ENCODE peak calls at places on chromosomes 7 and 10, in ten cellular contexts. P is right lobe of liver, U is heart left ventricle, G is testis, J is esophagus squamous epithelium, K is adrenal gland, F is HCT116, L is breast epithelium, X is GM12878, Y is tibial nerve. M is an unnamed sample.

GRCh38 chr10:12337407-12337806 is 11.9 kb upstream of the CAMK1D start:
- DNase-seq in P (no peak), U (no peak), G (no peak), J (no peak), K (no peak), F (no peak), L (no peak), X (no peak), Y (no peak), M (no peak)

GRCh38 chr7:121275204-121275603 is 53.6 kb upstream of the WNT16 start:
- DNase-seq in P (peak), U (no peak), G (no peak), J (no peak), K (no peak), F (no peak), L (no peak), X (no peak), Y (no peak), M (no peak)

GRCh38 chr10:10598297-10598696 is 419.4 kb upstream of the CELF2 start:
- DNase-seq in P (no peak), U (no peak), G (no peak), J (no peak), K (no peak), F (no peak), L (no peak), X (no peak), Y (no peak), M (no peak)

GRCh38 chr7:44072364-44073231 is 7.2 kb upstream of the PGAM2 start:
- DNase-seq in P (peak), U (peak), G (peak), J (no peak), K (peak), F (peak), L (peak), X (no peak), Y (peak), M (peak)

GRCh38 chr10:29479081-29479917 is 155.5 kb downstream of the SVIL start:
- DNase-seq in P (no peak), U (no peak), G (no peak), J (no peak), K (no peak), F (no peak), L (no peak), X (no peak), Y (no peak), M (no peak)

GRCh38 chr10:69855346-69856163 is 53.8 kb downstream of the COL13A1 start:
- DNase-seq in P (no peak), U (no peak), G (no peak), J (no peak), K (no peak), F (no peak), L (no peak), X (no peak), Y (no peak), M (no peak)

GRCh38 chr7:158750702-158751101 is 46.1 kb upstream of the NCAPG2 start:
- DNase-seq in P (no peak), U (no peak), G (no peak), J (no peak), K (no peak), F (no peak), L (no peak), X (no peak), Y (no peak), M (no peak)

GRCh38 chr7:69359003-69359555 is 239.2 kb upstream of the AUTS2 start:
- DNase-seq in P (no peak), U (no peak), G (no peak), J (no peak), K (no peak), F (no peak), L (no peak), X (no peak), Y (no peak), M (no peak)

GRCh38 chr10:411597-411996 is 276.3 kb downstream of the ZMYND11 start:
- DNase-seq in P (no peak), U (no peak), G (no peak), J (no peak), K (no peak), F (no peak), L (no peak), X (no peak), Y (no peak), M (no peak)

GRCh38 chr7:38232475-38233366 is 40.7 kb downstream of the TARP start:
- DNase-seq in P (no peak), U (peak), G (no peak), J (no peak), K (no peak), F (no peak), L (no peak), X (peak), Y (no peak), M (peak)

GRCh38 chr7:111752022-111752582 is 189.8 kb upstream of the IMMP2L start:
- DNase-seq in P (no peak), U (peak), G (peak), J (no peak), K (peak), F (peak), L (peak), X (no peak), Y (no peak), M (peak)

GRCh38 chr7:98120559-98120958 is 13.9 kb downstream of the LMTK2 start:
- DNase-seq in P (no peak), U (no peak), G (no peak), J (no peak), K (no peak), F (no peak), L (no peak), X (no peak), Y (no peak), M (no peak)

GRCh38 chr7:139541600-139542307 is 18.3 kb downstream of the CLEC2L start:
- DNase-seq in P (no peak), U (no peak), G (no peak), J (no peak), K (no peak), F (no peak), L (peak), X (no peak), Y (no peak), M (no peak)

GRCh38 chr7:105097619-105098018 is 83.6 kb downstream of the KMT2E start:
- DNase-seq in P (no peak), U (no peak), G (no peak), J (no peak), K (no peak), F (no peak), L (no peak), X (no peak), Y (no peak), M (no peak)

GRCh38 chr7:30752979-30753378 is 1.0 kb downstream of the INMT start:
- DNase-seq in P (peak), U (peak), G (peak), J (no peak), K (peak), F (no peak), L (peak), X (no peak), Y (peak), M (peak)

GRCh38 chr7:155580367-155580766 is 34.0 kb upstream of the CNPY1 start:
- DNase-seq in P (no peak), U (no peak), G (no peak), J (no peak), K (no peak), F (no peak), L (peak), X (no peak), Y (no peak), M (no peak)

GRCh38 chr10:13845897-13846296 is 259.1 kb downstream of the PRPF18 start:
- DNase-seq in P (no peak), U (no peak), G (no peak), J (no peak), K (no peak), F (no peak), L (no peak), X (no peak), Y (no peak), M (no peak)

GRCh38 chr10:47380341-47381215 is 3.5 kb downstream of the ZNF488 start:
- DNase-seq in P (no peak), U (no peak), G (no peak), J (no peak), K (no peak), F (no peak), L (no peak), X (no peak), Y (no peak), M (peak)

GRCh38 chr10:122121059-122121458 is 132.1 kb downstream of the TACC2 start:
- DNase-seq in P (no peak), U (no peak), G (no peak), J (no peak), K (no peak), F (no peak), L (no peak), X (no peak), Y (no peak), M (no peak)

GRCh38 chr7:94530114-94530513 is 20.5 kb downstream of the CASD1 start:
- DNase-seq in P (no peak), U (no peak), G (no peak), J (no peak), K (no peak), F (no peak), L (no peak), X (no peak), Y (no peak), M (no peak)

GRCh38 chr7:125934539-125934938 is 1004.9 kb upstream of the POT1 start:
- DNase-seq in P (no peak), U (no peak), G (no peak), J (no peak), K (no peak), F (peak), L (no peak), X (no peak), Y (no peak), M (no peak)

GRCh38 chr10:96835826-96836365 is 3.8 kb downstream of the LCOR start:
- DNase-seq in P (no peak), U (no peak), G (no peak), J (no peak), K (no peak), F (no peak), L (no peak), X (no peak), Y (no peak), M (no peak)

GRCh38 chr10:84727398-84727797 is 399.0 kb downstream of the CCSER2 start:
- DNase-seq in P (no peak), U (no peak), G (no peak), J (no peak), K (no peak), F (no peak), L (no peak), X (no peak), Y (no peak), M (no peak)

GRCh38 chr7:74074731-74075130 is 8.9 kb upstream of the LIMK1 start:
- DNase-seq in P (no peak), U (no peak), G (no peak), J (no peak), K (no peak), F (no peak), L (no peak), X (no peak), Y (no peak), M (no peak)

GRCh38 chr10:77306666-77307065 is 330.9 kb downstream of the KCNMA1 start:
- DNase-seq in P (no peak), U (no peak), G (no peak), J (no peak), K (no peak), F (no peak), L (no peak), X (no peak), Y (no peak), M (no peak)

GRCh38 chr10:72321248-72322029 is 33.3 kb downstream of the DNAJB12 start:
- DNase-seq in P (no peak), U (no peak), G (no peak), J (no peak), K (peak), F (no peak), L (no peak), X (no peak), Y (no peak), M (peak)

GRCh38 chr10:72320676-72321247 is 34.0 kb downstream of the DNAJB12 start:
- DNase-seq in P (peak), U (peak), G (no peak), J (peak), K (peak), F (peak), L (no peak), X (peak), Y (peak), M (peak)

GRCh38 chr10:72318383-72319262 is 36.1 kb downstream of the DNAJB12 start:
- DNase-seq in P (peak), U (no peak), G (no peak), J (no peak), K (peak), F (no peak), L (no peak), X (no peak), Y (no peak), M (no peak)

GRCh38 chr10:72322030-72322279 is 32.8 kb downstream of the DNAJB12 start:
- DNase-seq in P (no peak), U (no peak), G (no peak), J (no peak), K (peak), F (no peak), L (no peak), X (no peak), Y (no peak), M (no peak)

DNA sequence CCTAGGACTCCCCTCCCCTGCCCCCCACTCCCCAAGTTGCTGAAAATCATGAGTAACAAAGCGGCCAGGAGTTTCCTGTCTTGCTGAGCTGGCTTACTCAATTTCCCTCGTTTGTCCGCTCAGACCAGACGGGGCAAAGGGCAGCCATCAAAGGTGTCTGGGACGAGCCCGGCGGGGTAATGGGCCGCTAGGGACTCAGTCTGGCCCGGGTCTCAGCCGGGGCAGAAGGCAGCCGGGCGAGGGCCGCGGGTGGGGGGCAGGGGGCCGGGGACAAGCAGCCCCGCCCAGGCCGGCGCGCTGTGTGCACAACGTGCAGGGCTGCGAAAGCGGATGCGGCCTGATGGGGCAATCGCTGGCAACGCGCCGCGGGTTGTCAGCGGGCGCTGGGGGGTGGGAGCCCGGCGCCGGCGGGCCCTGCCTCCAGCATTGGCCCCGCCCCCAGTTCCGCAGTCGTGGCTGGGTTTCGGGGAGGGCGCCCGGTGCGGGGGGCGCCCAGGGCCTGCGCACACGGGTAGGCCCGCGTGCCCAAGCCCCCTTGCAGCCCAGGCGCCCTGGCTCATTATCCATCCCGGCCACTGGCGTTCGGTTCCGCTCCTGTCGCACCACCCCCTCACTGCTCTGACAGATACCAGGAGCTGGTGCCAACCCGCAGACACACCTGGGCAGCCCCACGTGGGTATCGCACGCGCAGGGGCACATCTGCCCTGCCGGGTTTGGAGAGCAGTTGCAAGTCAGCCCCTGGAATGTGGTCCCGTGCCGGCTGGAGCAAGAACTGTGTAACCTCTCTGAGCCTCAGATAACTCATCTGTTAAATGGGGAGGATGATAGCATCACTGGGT is 35.1 kb downstream of the DNAJB12 start:
- DNase-seq in P (peak), U (peak), G (peak), J (peak), K (peak), F (peak), L (peak), X (no peak), Y (peak), M (peak)
- TF ChIP-seq POLR2A in P (peak), U (no peak), G (no peak), J (no peak), K (peak), F (no peak), L (no peak), X (peak), Y (peak), M (peak)

DNA sequence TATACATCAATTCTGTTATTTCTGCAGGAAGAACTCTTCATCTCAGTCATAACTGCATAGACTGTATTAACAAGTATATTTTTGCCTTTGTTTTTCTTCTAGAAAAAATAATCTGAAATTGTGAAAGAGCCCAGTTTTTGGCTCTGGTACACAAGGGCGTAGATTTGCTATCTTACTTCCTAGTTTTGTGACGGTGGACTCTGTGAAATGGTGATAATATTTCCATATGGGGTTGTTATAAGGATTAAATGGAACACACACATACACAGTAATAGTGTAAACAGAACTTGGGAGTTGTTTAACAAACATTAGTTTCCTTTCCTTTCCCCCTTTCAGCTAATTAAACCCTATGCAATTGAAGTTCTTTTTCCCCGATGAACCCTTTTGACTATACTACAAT is 108.7 kb downstream of the MKLN1 start:
- DNase-seq in P (no peak), U (no peak), G (no peak), J (no peak), K (no peak), F (no peak), L (no peak), X (no peak), Y (no peak), M (no peak)
- H3K27ac ChIP-seq in P (no peak), U (peak), G (no peak), J (no peak), K (no peak), F (no peak), L (no peak), X (no peak), Y (no peak), M (no peak)

GRCh38 chr7:113263749-113264148 is 145.4 kb upstream of the SMIM30 start:
- DNase-seq in P (no peak), U (no peak), G (no peak), J (no peak), K (no peak), F (no peak), L (no peak), X (no peak), Y (no peak), M (no peak)
- TF ChIP-seq POLR2A in P (no peak), U (no peak), G (no peak), J (no peak), K (no peak), F (no peak), L (no peak), X (no peak), Y (no peak), M (no peak)

GRCh38 chr10:112258407-112258806 is 24.8 kb upstream of the TECTB start:
- DNase-seq in P (no peak), U (no peak), G (no peak), J (no peak), K (no peak), F (no peak), L (no peak), X (no peak), Y (no peak), M (no peak)

GRCh38 chr10:112262556-112262955 is 20.6 kb upstream of the TECTB start:
- DNase-seq in P (no peak), U (no peak), G (no peak), J (no peak), K (no peak), F (no peak), L (no peak), X (no peak), Y (no peak), M (no peak)

GRCh38 chr10:112259688-112260087 is 23.5 kb upstream of the TECTB start:
- DNase-seq in P (no peak), U (no peak), G (no peak), J (no peak), K (no peak), F (no peak), L (no peak), X (no peak), Y (no peak), M (no peak)

GRCh38 chr10:112260831-112261230 is 22.4 kb upstream of the TECTB start:
- DNase-seq in P (no peak), U (no peak), G (no peak), J (no peak), K (no peak), F (no peak), L (no peak), X (no peak), Y (no peak), M (no peak)

DNA sequence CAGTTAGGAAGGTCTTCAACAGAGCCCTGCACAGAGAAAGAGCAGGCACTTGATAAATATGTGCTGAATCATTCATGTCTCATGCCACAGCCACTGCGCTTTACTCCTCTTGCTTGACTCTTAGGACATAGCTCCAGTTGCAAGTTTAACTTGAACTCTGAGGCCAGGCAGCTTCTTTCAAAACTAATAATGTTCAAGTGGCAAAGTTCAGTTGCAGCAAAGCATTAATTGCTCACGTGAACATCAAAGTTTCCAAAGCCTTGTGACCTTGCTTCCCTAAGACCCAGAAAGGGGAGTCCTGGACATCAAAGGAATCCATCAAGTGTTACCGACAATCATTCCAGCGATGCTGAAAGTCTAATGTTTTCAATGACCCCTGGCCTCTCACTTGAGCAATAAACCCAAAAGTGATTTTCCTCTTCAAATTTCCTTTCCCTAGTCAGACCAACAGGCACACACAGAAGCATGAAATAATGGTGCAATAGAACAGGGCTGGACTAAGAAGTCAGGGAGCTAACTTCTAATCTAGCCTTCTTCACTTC is 21.8 kb upstream of the TECTB start:
- DNase-seq in P (no peak), U (no peak), G (no peak), J (no peak), K (peak), F (no peak), L (no peak), X (no peak), Y (peak), M (no peak)
- H3K27ac ChIP-seq in P (peak), U (no peak), G (no peak), J (no peak), K (peak), F (no peak), L (no peak), X (no peak), Y (no peak), M (no peak)

GRCh38 chr7:151059362-151060112 is at the start of gene SLC4A2:
- DNase-seq in P (peak), U (peak), G (peak), J (peak), K (peak), F (no peak), L (peak), X (no peak), Y (peak), M (peak)
- TF ChIP-seq POLR2A in P (peak), U (no peak), G (no peak), J (no peak), K (no peak), F (peak), L (no peak), X (peak), Y (peak), M (peak)

GRCh38 chr7:40477094-40477493 is 342.3 kb downstream of the SUGCT start:
- DNase-seq in P (no peak), U (no peak), G (no peak), J (no peak), K (no peak), F (no peak), L (no peak), X (no peak), Y (no peak), M (no peak)
- H3K27ac ChIP-seq in P (no peak), U (no peak), G (no peak), J (no peak), K (no peak), F (no peak), L (no peak), X (no peak), Y (no peak), M (no peak)